ENCODE peak calls at places on chromosomes 4 and X, in five cellular contexts. F, G, X, O and P are unnamed samples. For H3K27me3 and H3K4me1, the result is how much of the 10 kb centered on the place peaks cover.

GRCh38 chr4:46950826-46951225 is 41.8 kb upstream of the COX7B2 start:
- DNase-seq in F (no peak), G (no peak), X (no peak), O (no peak), P (no peak)

GRCh38 chr4:184288451-184289178 is 70.9 kb upstream of the ENPP6 start:
- DNase-seq in F (no peak), G (no peak), X (no peak), O (no peak), P (no peak)

GRCh38 chr4:126799971-126800722 is 832.6 kb upstream of the INTU start:
- DNase-seq in F (no peak), G (no peak), X (no peak), O (no peak), P (peak)

GRCh38 chr4:60992037-60992436 is 208.1 kb upstream of the ADGRL3 start:
- DNase-seq in F (no peak), G (no peak), X (no peak), O (no peak), P (no peak)

GRCh38 chr4:48388504-48389154 is 47.3 kb downstream of the SLAIN2 start:
- DNase-seq in F (no peak), G (no peak), X (no peak), O (no peak), P (no peak)

GRCh38 chr4:85250852-85251251 is 224.1 kb upstream of the ARHGAP24 start:
- DNase-seq in F (no peak), G (no peak), X (no peak), O (no peak), P (no peak)

GRCh38 chrX:9510366-9510765 is 45.5 kb downstream of the TBL1X start:
- DNase-seq in F (no peak), G (no peak), X (no peak), O (no peak), P (no peak)

GRCh38 chr4:159764343-159764952 is 661.6 kb downstream of the RAPGEF2 start:
- DNase-seq in F (no peak), G (no peak), X (peak), O (no peak), P (peak)

GRCh38 chr4:184409911-184410692 is 64.2 kb downstream of the IRF2 start:
- DNase-seq in F (peak), G (no peak), X (no peak), O (no peak), P (no peak)

GRCh38 chr4:108130955-108131354 is 37.8 kb downstream of the LEF1 start:
- DNase-seq in F (no peak), G (no peak), X (peak), O (no peak), P (no peak)

GRCh38 chr4:106875340-106875739 is 160.8 kb downstream of the DKK2 start:
- DNase-seq in F (no peak), G (no peak), X (peak), O (no peak), P (peak)

GRCh38 chrX:1190596-1191145 is 21.8 kb downstream of the CRLF2 start:
- DNase-seq in F (no peak), G (no peak), X (peak), O (no peak), P (no peak)

GRCh38 chr4:17636696-17637351 is 22.4 kb downstream of the MED28 start:
- DNase-seq in F (peak), G (peak), X (peak), O (peak), P (peak)

GRCh38 chrX:137896123-137896522 is 330.2 kb downstream of the ZIC3 start:
- DNase-seq in F (no peak), G (no peak), X (no peak), O (no peak), P (no peak)

GRCh38 chr4:37604464-37604863 is 81.7 kb downstream of the RELL1 start:
- DNase-seq in F (no peak), G (no peak), X (no peak), O (no peak), P (no peak)

GRCh38 chr4:37603711-37604110 is 82.5 kb downstream of the RELL1 start:
- DNase-seq in F (no peak), G (no peak), X (no peak), O (no peak), P (no peak)

GRCh38 chr4:37609621-37610020 is 76.6 kb downstream of the RELL1 start:
- DNase-seq in F (no peak), G (no peak), X (no peak), O (no peak), P (no peak)

GRCh38 chr4:37605843-37606565 is 80.2 kb downstream of the RELL1 start:
- DNase-seq in F (no peak), G (no peak), X (no peak), O (no peak), P (no peak)

DNA sequence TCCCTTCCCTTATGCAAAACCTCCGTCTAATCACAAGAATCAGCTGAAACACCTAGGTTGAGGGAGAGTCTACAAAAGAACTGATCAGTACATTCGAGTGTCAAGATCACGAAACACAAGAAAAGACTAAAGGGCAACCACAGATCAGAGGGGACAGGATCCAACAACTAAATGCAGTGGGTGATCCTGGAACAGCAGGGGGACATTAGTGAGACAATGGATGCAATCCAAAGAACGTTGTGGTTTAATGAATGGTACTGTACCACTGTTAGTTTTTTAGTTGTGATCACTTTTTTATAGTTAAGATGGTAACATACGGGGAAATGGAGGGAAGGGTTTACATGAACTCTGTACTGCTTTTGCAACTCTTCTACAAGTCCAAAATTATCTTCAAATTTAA is 79.2 kb downstream of the RELL1 start:
- DNase-seq in F (no peak), G (no peak), X (no peak), O (no peak), P (no peak)
- H3K27me3 ChIP-seq in F (under half), G (under half), X (under half), O (under half), P (under half)

DNA sequence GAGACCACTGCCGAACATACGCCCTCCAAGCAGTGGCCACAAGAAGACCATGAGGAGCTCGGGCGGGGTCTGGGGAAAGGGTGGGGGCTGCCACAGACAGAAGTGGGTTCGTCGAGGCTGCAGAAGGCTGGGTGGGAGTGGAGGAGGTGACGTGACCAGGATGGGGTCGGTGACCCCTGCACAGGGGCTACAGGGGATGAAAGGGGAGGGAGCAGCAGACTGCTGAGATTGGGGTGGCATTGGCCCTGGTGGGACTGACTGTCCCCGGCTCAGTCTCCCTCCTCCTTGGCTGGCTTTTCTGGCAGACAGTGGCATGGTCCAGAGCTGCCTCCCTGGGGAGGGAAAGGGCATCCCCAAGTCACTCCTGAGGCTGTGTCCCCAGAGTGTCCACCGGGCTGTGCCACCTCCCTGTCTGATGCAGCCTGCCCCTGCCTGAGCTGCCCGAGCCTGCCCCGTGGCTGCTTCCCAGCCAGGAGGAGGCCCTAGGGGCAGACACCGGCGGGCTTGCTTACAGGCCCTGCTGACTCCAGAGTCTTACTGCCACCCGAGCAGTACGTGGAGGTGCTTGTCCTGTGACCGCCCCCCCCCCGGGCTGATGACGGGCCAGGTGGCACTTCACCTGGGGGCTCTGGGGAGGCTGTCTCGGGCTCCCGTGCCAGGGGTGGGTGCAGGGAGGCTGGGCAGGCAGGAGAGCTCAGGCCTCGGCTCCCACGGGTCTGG is 7.2 kb downstream of the SH3BP2 start:
- DNase-seq in F (no peak), G (peak), X (no peak), O (no peak), P (peak)
- H3K4me3 ChIP-seq in F (peak), G (peak), X (no peak), O (no peak), P (peak)

GRCh38 chr4:188346171-188346809 is 207.0 kb downstream of the TRIML1 start:
- DNase-seq in F (no peak), G (no peak), X (no peak), O (no peak), P (no peak)

GRCh38 chr4:188336891-188337290 is 197.7 kb downstream of the TRIML1 start:
- DNase-seq in F (no peak), G (no peak), X (no peak), O (no peak), P (no peak)

DNA sequence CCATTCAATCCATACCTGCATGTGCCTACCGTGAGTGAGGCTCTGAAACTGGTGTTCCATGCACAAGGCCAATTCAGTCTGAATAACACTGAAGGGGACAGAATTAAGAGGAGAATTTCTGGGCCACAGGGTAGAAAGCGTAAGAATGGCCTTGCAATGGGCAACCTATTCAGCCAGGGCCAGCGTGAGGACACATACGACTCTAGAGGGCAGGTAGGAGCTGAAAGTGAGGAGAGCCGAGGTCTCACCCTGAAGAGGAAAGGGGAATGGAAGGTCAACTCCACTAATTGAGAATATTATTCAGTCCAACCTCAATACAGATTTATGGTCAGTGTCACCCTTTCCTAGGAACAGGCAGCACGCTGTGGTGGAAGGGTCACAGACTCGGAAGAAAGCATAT is 202.2 kb downstream of the TRIML1 start:
- DNase-seq in F (no peak), G (no peak), X (no peak), O (no peak), P (no peak)
- H3K4me1 ChIP-seq in F (under half), G (under half), X (under half), O (under half), P (under half)

DNA sequence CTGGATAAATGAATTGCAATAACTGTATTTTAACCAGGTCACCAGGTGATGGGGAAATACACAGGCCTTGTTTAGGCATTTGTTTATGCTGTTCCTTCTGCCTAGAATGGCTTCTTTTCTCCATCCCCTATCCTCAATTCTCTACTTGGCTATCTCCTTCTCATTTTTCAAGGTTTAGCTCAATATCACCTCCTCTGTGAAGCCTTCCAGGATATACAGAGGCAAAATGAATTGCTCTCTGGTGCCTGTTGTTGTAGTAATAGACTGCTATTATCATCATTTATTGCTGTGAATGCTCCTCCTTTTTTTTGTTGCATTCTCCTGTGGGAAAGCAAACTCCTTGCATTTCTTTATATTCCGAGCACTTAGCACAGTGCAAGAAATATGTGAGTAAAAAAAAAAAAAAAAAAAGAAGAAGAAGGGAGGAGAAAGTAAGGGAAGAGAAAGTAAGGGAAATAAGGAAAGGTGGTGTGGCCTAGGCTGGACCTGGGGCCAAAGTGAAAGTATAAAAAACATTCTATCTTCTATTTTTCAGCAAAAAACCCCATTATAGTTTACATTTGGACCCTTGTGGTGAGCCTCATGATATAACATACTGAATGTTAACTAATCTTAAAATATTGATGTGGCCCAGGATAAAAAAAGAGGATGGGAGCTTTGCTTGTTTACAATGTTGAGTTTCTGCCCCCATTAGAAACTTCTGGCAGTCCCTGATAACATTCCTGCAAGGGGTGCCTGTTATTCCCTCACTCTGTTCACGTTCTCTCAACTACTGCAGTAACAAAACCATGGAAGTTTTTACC is 6.3 kb upstream of the STK26 start:
- DNase-seq in F (no peak), G (no peak), X (no peak), O (no peak), P (no peak)
- H3K27me3 ChIP-seq in F (under half), G (under half), X (under half), O (under half), P (under half)

GRCh38 chr4:30471861-30472260 is 248.3 kb upstream of the PCDH7 start:
- DNase-seq in F (no peak), G (no peak), X (no peak), O (no peak), P (no peak)
- H3K4me3 ChIP-seq in F (no peak), G (no peak), X (no peak), O (no peak), P (no peak)

GRCh38 chr4:5891563-5892320 is 1.1 kb downstream of the CRMP1 start:
- DNase-seq in F (no peak), G (no peak), X (no peak), O (no peak), P (no peak)
- H3K4me1 ChIP-seq in F (under half), G (under half), X (under half), O (under half), P (under half)

GRCh38 chr4:38173935-38174334 is 213.7 kb downstream of the PTTG2 start:
- DNase-seq in F (no peak), G (no peak), X (no peak), O (no peak), P (no peak)

GRCh38 chr4:38178666-38178995 is 218.4 kb downstream of the PTTG2 start:
- DNase-seq in F (no peak), G (no peak), X (no peak), O (no peak), P (no peak)

GRCh38 chr4:38177035-38177791 is 217.0 kb downstream of the PTTG2 start:
- DNase-seq in F (peak), G (peak), X (no peak), O (no peak), P (peak)

GRCh38 chr4:38177792-38178665 is 217.8 kb downstream of the PTTG2 start:
- DNase-seq in F (peak), G (peak), X (no peak), O (peak), P (no peak)

GRCh38 chr4:38174811-38175210 is 214.6 kb downstream of the PTTG2 start:
- DNase-seq in F (no peak), G (no peak), X (no peak), O (no peak), P (no peak)
- H3K27me3 ChIP-seq in F (under half), G (under half), X (under half), O (under half), P (under half)